ENCODE peak calls at places on chromosomes 16 and 17, in four cellular contexts. I is thoracic aorta, K is right cardiac atrium, M is IMR-90. L is an unnamed sample.

GRCh38 chr16:67052399-67052798 is 23.4 kb downstream of the CBFB start:
- ATAC-seq in I (no peak), K (no peak), M (no peak), L (no peak)

GRCh38 chr17:45854209-45854608 is 9.5 kb downstream of the SPPL2C start:
- ATAC-seq in I (no peak), M (no peak), K (no peak), L (no peak)

GRCh38 chr17:43327834-43328420 is 70.9 kb upstream of the ARL4D start:
- ATAC-seq in I (no peak), M (no peak), K (no peak), L (no peak)

GRCh38 chr16:57128787-57129389 is 36.5 kb downstream of the CPNE2 start:
- ATAC-seq in K (no peak), M (no peak), I (no peak), L (no peak)

GRCh38 chr16:9123871-9124270 is 32.4 kb downstream of the HAPSTR1 start:
- ATAC-seq in K (peak; percentile 48), M (no peak), I (no peak), L (peak; percentile 93)

GRCh38 chr17:78734841-78735641 is 47.0 kb downstream of the CYTH1 start:
- ATAC-seq in M (no peak), K (no peak), I (no peak), L (peak; percentile 1)

GRCh38 chr17:81020767-81021497 is 14.0 kb upstream of the BAIAP2 start:
- ATAC-seq in M (peak; percentile 4), I (no peak), K (peak; percentile 79), L (peak; percentile 66)

GRCh38 chr17:28749516-28750177 is 5.8 kb downstream of the TRAF4 start:
- ATAC-seq in K (no peak), M (no peak), I (no peak), L (no peak)

GRCh38 chr16:22694887-22695382 is 119.0 kb upstream of the HS3ST2 start:
- ATAC-seq in I (peak; percentile 89), M (peak; percentile 97), K (peak; percentile 95), L (no peak)

GRCh38 chr17:27985306-27985705 is 57.2 kb upstream of the NLK start:
- ATAC-seq in M (no peak), I (no peak), K (no peak), L (no peak)

GRCh38 chr16:88662843-88663606 is at the start of gene MVD:
- ATAC-seq in K (peak; percentile 99), M (peak; percentile 98), I (peak; percentile 97), L (peak; percentile 99)

GRCh38 chr16:5918553-5919127 is 821.0 kb upstream of the EEF2KMT start:
- ATAC-seq in K (no peak), M (no peak), I (no peak), L (no peak)

GRCh38 chr17:78414178-78415162 is 36.0 kb downstream of the PGS1 start:
- ATAC-seq in M (no peak), I (no peak), K (no peak), L (no peak)